ENCODE peak calls at places on chromosomes 4 and X, in four cellular contexts. K is osteocyte, O is GM20000, I is fibroblast of mammary gland. N is an unnamed sample.

GRCh38 chr4:94714761-94715160 is 43.0 kb upstream of the BMPR1B start:
- DNase-seq in K (no peak), O (no peak), I (peak; percentile 83), N (no peak)

GRCh38 chr4:110361921-110362320 is 114.0 kb upstream of the ENPEP start:
- DNase-seq in I (peak; percentile 41), O (no peak), K (no peak), N (no peak)

GRCh38 chrX:131955099-131955777 is 67.9 kb upstream of the STK26 start:
- DNase-seq in K (no peak), I (no peak), O (no peak), N (no peak)

GRCh38 chr4:111406036-111406435 is 739.2 kb upstream of the FAM241A start:
- DNase-seq in K (no peak), I (peak; percentile 31), O (no peak), N (no peak)

GRCh38 chrX:67555578-67556203 is 11.9 kb downstream of the AR start:
- DNase-seq in K (no peak), I (peak; percentile 59), O (no peak), N (no peak)

GRCh38 chrX:16838202-16839066 is 31.7 kb downstream of the RBBP7 start:
- DNase-seq in I (peak; percentile 81), O (no peak), K (no peak), N (no peak)

GRCh38 chrX:11108253-11108941 is 2.7 kb upstream of the HCCS start:
- DNase-seq in O (no peak), I (no peak), K (no peak), N (no peak)

GRCh38 chrX:41591906-41592305 is 96.9 kb upstream of the GPR34 start:
- DNase-seq in K (no peak), I (no peak), O (no peak), N (no peak)

GRCh38 chr4:184688447-184688846 is 38.9 kb downstream of the PRIMPOL start:
- DNase-seq in O (no peak), K (no peak), I (peak; percentile 88), N (no peak)

GRCh38 chrX:57156397-57157049 is 19.3 kb upstream of the SPIN2A start:
- DNase-seq in K (no peak), I (peak; percentile 28), O (no peak), N (no peak)
- TF ChIP-seq CTCF in K (peak; percentile 60), I (peak; percentile 20), O (no peak), N (peak; percentile 39)

DNA sequence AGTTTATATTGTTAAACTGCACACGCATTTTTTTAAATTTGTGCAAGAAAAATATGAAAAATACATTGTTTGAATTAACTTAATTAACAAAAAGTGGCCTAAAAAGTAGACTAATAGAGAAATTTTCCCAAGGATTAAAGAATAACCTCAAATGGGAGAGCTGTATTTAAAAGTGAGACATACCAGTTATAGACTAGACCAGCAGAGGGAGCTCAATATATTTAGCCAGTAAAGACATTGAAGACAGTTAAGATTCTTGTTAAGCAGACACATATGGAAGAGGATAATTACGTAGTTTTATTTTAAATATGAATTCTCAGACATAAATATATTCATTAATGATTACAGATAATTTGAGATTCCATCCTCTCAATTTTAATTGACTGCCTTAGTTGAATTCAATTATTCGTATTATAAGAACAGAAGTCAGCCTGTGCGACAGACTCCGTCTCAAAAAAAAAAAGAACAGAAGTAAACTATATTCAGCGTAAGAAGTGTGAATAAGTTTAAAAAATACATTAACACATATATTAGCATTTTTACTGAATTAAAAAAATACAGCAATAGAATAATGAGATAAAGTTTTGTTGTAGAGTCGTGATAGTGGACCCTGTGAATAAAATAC is 64.8 kb downstream of the GLRA3 start:
- DNase-seq in O (peak; percentile 35), I (peak; percentile 59), K (no peak), N (peak; percentile 26)
- TF ChIP-seq CTCF in O (peak; percentile 34), I (peak; percentile 82), K (peak; percentile 78), N (peak; percentile 48)

GRCh38 chr4:158253350-158253980 is 43.2 kb downstream of the TMEM144 start:
- DNase-seq in K (no peak), O (peak; percentile 40), I (peak; percentile 67), N (peak; percentile 21)
- TF ChIP-seq CTCF in K (peak; percentile 77), O (peak; percentile 69), I (peak; percentile 73), N (peak; percentile 71)

GRCh38 chr4:127809173-127809800 is 27.2 kb downstream of the HSPA4L start:
- DNase-seq in K (no peak), I (peak; percentile 8), O (no peak), N (no peak)
- TF ChIP-seq CTCF in K (peak; percentile 43), I (peak; percentile 1), O (no peak), N (no peak)

GRCh38 chrX:50910685-50911176 is at the start of gene BMP15:
- DNase-seq in O (no peak), K (no peak), I (no peak), N (no peak)

GRCh38 chrX:50903387-50904027 is 7.0 kb upstream of the BMP15 start:
- DNase-seq in K (no peak), I (peak; percentile 38), O (peak; percentile 6), N (peak; percentile 37)

GRCh38 chrX:50905334-50905733 is 5.2 kb upstream of the BMP15 start:
- DNase-seq in O (no peak), I (no peak), K (no peak), N (no peak)
- TF ChIP-seq CTCF in O (no peak), I (peak; percentile 30), K (peak; percentile 25), N (peak; percentile 12)